ENCODE peak calls at places on chromosomes 3 and 15, in seven cellular contexts. G is AG10803, P is lung, V is fibroblast of lung, I is GM13976, W is GM23248, Y is CD14-positive monocyte. D is an unnamed sample.

GRCh38 chr15:75049392-75049791 is 26.0 kb downstream of the PPCDC start:
- DNase-seq in G (peak), P (peak), V (peak), I (no peak), W (no peak), Y (no peak), D (no peak)

GRCh38 chr3:128784228-128784627 is 58.2 kb downstream of the RAB7A start:
- DNase-seq in G (no peak), P (no peak), V (no peak), I (no peak), W (no peak), Y (no peak), D (no peak)

GRCh38 chr3:123813876-123814275 is 70.3 kb downstream of the MYLK start:
- DNase-seq in G (peak), P (no peak), V (no peak), I (no peak), W (peak), Y (no peak), D (no peak)

GRCh38 chr15:73485372-73485771 is 42.4 kb downstream of the REC114 start:
- DNase-seq in G (no peak), P (no peak), V (no peak), I (no peak), W (no peak), Y (no peak), D (no peak)

GRCh38 chr15:80503319-80503952 is 99.3 kb downstream of the ARNT2 start:
- DNase-seq in G (peak), P (no peak), V (no peak), I (no peak), W (no peak), Y (no peak), D (no peak)

GRCh38 chr15:76163429-76164020 is 103.7 kb downstream of the TMEM266 start:
- DNase-seq in G (peak), P (peak), V (peak), I (no peak), W (peak), Y (no peak), D (no peak)

GRCh38 chr3:150970665-150971327 is 1.7 kb downstream of the CLRN1 start:
- DNase-seq in G (peak), P (no peak), V (peak), I (no peak), W (peak), Y (no peak), D (no peak)

GRCh38 chr3:123809597-123809996 is 74.5 kb downstream of the MYLK start:
- DNase-seq in G (peak), P (no peak), V (no peak), I (no peak), W (peak), Y (no peak), D (no peak)

GRCh38 chr15:62809106-62809967 is 233.2 kb upstream of the TPM1 start:
- DNase-seq in G (peak), P (no peak), V (peak), I (no peak), W (peak), Y (no peak), D (no peak)

GRCh38 chr3:29281265-29282228 is 676 bp downstream of the RBMS3 start:
- DNase-seq in G (peak), P (no peak), V (peak), I (peak), W (peak), Y (no peak), D (peak)

GRCh38 chr3:45773714-45774449 is 22.5 kb downstream of the SLC6A20 start:
- DNase-seq in G (no peak), P (no peak), V (no peak), I (no peak), W (no peak), Y (no peak), D (no peak)

GRCh38 chr3:72604287-72604686 is 244.0 kb downstream of the SHQ1 start:
- DNase-seq in G (peak), P (no peak), V (no peak), I (no peak), W (peak), Y (no peak), D (no peak)

D was measured in GM10248.